ENCODE peak calls at places on chromosomes 4 and X, in five cellular contexts. One of them, this sample, is unnamed.

GRCh38 chrX:136047969-136048368 is 62.7 kb downstream of the SLC9A6 start:
- DNase-seq in Panc1: no peak
- DNase-seq in breast epithelium: no peak
- DNase-seq in ascending aorta: no peak
- DNase-seq in CD8-positive, alpha-beta T cell: no peak
- DNase-seq in this sample: no peak

GRCh38 chrX:2147928-2148327 is 352.8 kb downstream of the DHRSX start:
- DNase-seq in CD8-positive, alpha-beta T cell: no peak
- DNase-seq in breast epithelium: no peak
- DNase-seq in ascending aorta: no peak
- DNase-seq in Panc1: no peak
- DNase-seq in this sample: no peak

GRCh38 chrX:68045008-68045577 is 388.2 kb downstream of the OPHN1 start:
- DNase-seq in Panc1: no peak
- DNase-seq in CD8-positive, alpha-beta T cell: no peak
- DNase-seq in breast epithelium: no peak
- DNase-seq in ascending aorta: no peak
- DNase-seq in this sample: no peak

GRCh38 chrX:154818916-154819770 is 13.9 kb upstream of the MPP1 start:
- DNase-seq in ascending aorta: no peak
- DNase-seq in CD8-positive, alpha-beta T cell: no peak
- DNase-seq in Panc1: no peak
- DNase-seq in breast epithelium: no peak
- DNase-seq in this sample: no peak

GRCh38 chr4:3074846-3075651 is 568 bp downstream of the HTT start:
- DNase-seq in CD8-positive, alpha-beta T cell: no peak
- DNase-seq in breast epithelium: peak; percentile 65
- DNase-seq in ascending aorta: peak; percentile 39
- DNase-seq in Panc1: no peak
- DNase-seq in this sample: peak; percentile 85

GRCh38 chrX:38183577-38183976 is 37.1 kb downstream of the SRPX start:
- DNase-seq in CD8-positive, alpha-beta T cell: no peak
- DNase-seq in breast epithelium: no peak
- DNase-seq in ascending aorta: no peak
- DNase-seq in Panc1: no peak
- DNase-seq in this sample: no peak

GRCh38 chr4:12562016-12562415 is 922.1 kb downstream of the RAB28 start:
- DNase-seq in Panc1: no peak
- DNase-seq in breast epithelium: no peak
- DNase-seq in CD8-positive, alpha-beta T cell: no peak
- DNase-seq in ascending aorta: no peak
- DNase-seq in this sample: no peak

GRCh38 chrX:40806511-40807220 is 71.3 kb upstream of the MED14 start:
- DNase-seq in ascending aorta: no peak
- DNase-seq in breast epithelium: no peak
- DNase-seq in Panc1: no peak
- DNase-seq in CD8-positive, alpha-beta T cell: no peak
- DNase-seq in this sample: no peak

GRCh38 chr4:152691761-152692160 is 12.0 kb upstream of the TMEM154 start:
- DNase-seq in breast epithelium: no peak
- DNase-seq in CD8-positive, alpha-beta T cell: no peak
- DNase-seq in Panc1: no peak
- DNase-seq in ascending aorta: no peak
- DNase-seq in this sample: no peak

GRCh38 chr4:6992728-6993655 is 50.2 kb upstream of the TADA2B start:
- DNase-seq in breast epithelium: peak; percentile 55
- DNase-seq in ascending aorta: no peak
- DNase-seq in CD8-positive, alpha-beta T cell: no peak
- DNase-seq in Panc1: no peak
- DNase-seq in this sample: no peak

GRCh38 chr4:102574317-102574716 is 73.2 kb downstream of the NFKB1 start:
- DNase-seq in CD8-positive, alpha-beta T cell: no peak
- DNase-seq in ascending aorta: no peak
- DNase-seq in breast epithelium: no peak
- DNase-seq in Panc1: no peak
- DNase-seq in this sample: no peak

GRCh38 chr4:11426716-11427115 is 2.0 kb downstream of the HS3ST1 start:
- DNase-seq in Panc1: no peak
- DNase-seq in CD8-positive, alpha-beta T cell: no peak
- DNase-seq in breast epithelium: no peak
- DNase-seq in ascending aorta: no peak
- DNase-seq in this sample: no peak

GRCh38 chrX:136635235-136635634 is 12.7 kb upstream of the CD40LG start:
- DNase-seq in ascending aorta: no peak
- DNase-seq in Panc1: no peak
- DNase-seq in CD8-positive, alpha-beta T cell: no peak
- DNase-seq in breast epithelium: no peak
- DNase-seq in this sample: no peak

GRCh38 chrX:37976153-37976552 is 30.2 kb upstream of the SYTL5 start:
- DNase-seq in breast epithelium: no peak
- DNase-seq in Panc1: no peak
- DNase-seq in CD8-positive, alpha-beta T cell: no peak
- DNase-seq in ascending aorta: no peak
- DNase-seq in this sample: no peak

GRCh38 chrX:106933538-106933961 is 13.3 kb downstream of the CLDN2 start:
- DNase-seq in CD8-positive, alpha-beta T cell: no peak
- DNase-seq in ascending aorta: no peak
- DNase-seq in Panc1: no peak
- DNase-seq in breast epithelium: no peak
- DNase-seq in this sample: no peak

GRCh38 chrX:11787564-11787963 is 29.5 kb downstream of the MSL3 start:
- DNase-seq in ascending aorta: no peak
- DNase-seq in breast epithelium: no peak
- DNase-seq in Panc1: no peak
- DNase-seq in CD8-positive, alpha-beta T cell: peak; percentile 47
- DNase-seq in this sample: peak; percentile 65

GRCh38 chrX:10634681-10635161 is 14.3 kb upstream of the MID1 start:
- DNase-seq in CD8-positive, alpha-beta T cell: no peak
- DNase-seq in breast epithelium: no peak
- DNase-seq in ascending aorta: no peak
- DNase-seq in Panc1: no peak
- DNase-seq in this sample: no peak

GRCh38 chr4:8315343-8316250 is 46.0 kb downstream of the HTRA3 start:
- DNase-seq in ascending aorta: peak; percentile 11
- DNase-seq in Panc1: no peak
- DNase-seq in CD8-positive, alpha-beta T cell: no peak
- DNase-seq in breast epithelium: no peak
- DNase-seq in this sample: peak; percentile 96

GRCh38 chrX:150508461-150509367 is 59.7 kb upstream of the MTM1 start:
- DNase-seq in ascending aorta: no peak
- DNase-seq in Panc1: no peak
- DNase-seq in breast epithelium: peak; percentile 23
- DNase-seq in CD8-positive, alpha-beta T cell: no peak
- DNase-seq in this sample: no peak

GRCh38 chrX:28042826-28043564 is 61.7 kb upstream of the DCAF8L1 start:
- DNase-seq in ascending aorta: no peak
- DNase-seq in Panc1: no peak
- DNase-seq in breast epithelium: no peak
- DNase-seq in CD8-positive, alpha-beta T cell: no peak
- DNase-seq in this sample: no peak

GRCh38 chr4:40719008-40719623 is 30.6 kb upstream of the NSUN7 start:
- DNase-seq in Panc1: peak; percentile 30
- DNase-seq in breast epithelium: no peak
- DNase-seq in CD8-positive, alpha-beta T cell: no peak
- DNase-seq in ascending aorta: no peak
- DNase-seq in this sample: no peak

GRCh38 chrX:88863726-88864125 is 116.7 kb downstream of the CPXCR1 start:
- DNase-seq in Panc1: no peak
- DNase-seq in CD8-positive, alpha-beta T cell: no peak
- DNase-seq in breast epithelium: no peak
- DNase-seq in ascending aorta: no peak
- DNase-seq in this sample: peak; percentile 44

DNA sequence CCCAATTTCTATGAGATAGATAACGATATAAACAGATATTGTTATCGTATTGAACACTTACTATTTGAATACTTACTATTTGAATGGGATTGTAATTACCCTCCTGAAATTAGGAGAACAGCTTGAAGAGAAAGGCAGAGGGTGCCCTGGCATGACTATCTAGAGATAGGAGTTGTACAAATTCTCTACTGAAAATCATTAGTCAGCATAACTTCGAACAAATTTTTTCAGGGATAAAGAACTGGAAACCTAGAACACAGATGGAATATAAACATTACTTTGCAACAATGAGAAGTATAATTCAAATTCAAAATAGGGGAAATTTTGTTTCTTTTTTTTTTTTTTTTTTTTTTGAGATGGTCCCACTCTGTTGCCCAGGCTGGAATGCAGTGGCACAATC is 1096.8 kb downstream of the C4orf33 start:
- DNase-seq in breast epithelium: no peak
- DNase-seq in ascending aorta: no peak
- DNase-seq in Panc1: no peak
- DNase-seq in CD8-positive, alpha-beta T cell: no peak
- DNase-seq in this sample: no peak
- H3K9me3 ChIP-seq in breast epithelium: no peaks in the 10 kb centered on the region
- H3K9me3 ChIP-seq in ascending aorta: no peaks in the 10 kb centered on the region
- H3K9me3 ChIP-seq in Panc1: no peaks in the 10 kb centered on the region
- H3K9me3 ChIP-seq in CD8-positive, alpha-beta T cell: no peaks in the 10 kb centered on the region
- H3K9me3 ChIP-seq in this sample: peaks cover 3% of the 10 kb centered on the region

GRCh38 chr4:185956546-185956945 is 112.4 kb upstream of the TLR3 start:
- DNase-seq in ascending aorta: no peak
- DNase-seq in Panc1: no peak
- DNase-seq in CD8-positive, alpha-beta T cell: no peak
- DNase-seq in breast epithelium: no peak
- DNase-seq in this sample: no peak
- H3K27ac ChIP-seq in ascending aorta: no peak overlapping the region
- H3K27ac ChIP-seq in Panc1: no peak overlapping the region
- H3K27ac ChIP-seq in CD8-positive, alpha-beta T cell: no peak overlapping the region
- H3K27ac ChIP-seq in breast epithelium: no peak overlapping the region
- H3K27ac ChIP-seq in this sample: no peak overlapping the region

DNA sequence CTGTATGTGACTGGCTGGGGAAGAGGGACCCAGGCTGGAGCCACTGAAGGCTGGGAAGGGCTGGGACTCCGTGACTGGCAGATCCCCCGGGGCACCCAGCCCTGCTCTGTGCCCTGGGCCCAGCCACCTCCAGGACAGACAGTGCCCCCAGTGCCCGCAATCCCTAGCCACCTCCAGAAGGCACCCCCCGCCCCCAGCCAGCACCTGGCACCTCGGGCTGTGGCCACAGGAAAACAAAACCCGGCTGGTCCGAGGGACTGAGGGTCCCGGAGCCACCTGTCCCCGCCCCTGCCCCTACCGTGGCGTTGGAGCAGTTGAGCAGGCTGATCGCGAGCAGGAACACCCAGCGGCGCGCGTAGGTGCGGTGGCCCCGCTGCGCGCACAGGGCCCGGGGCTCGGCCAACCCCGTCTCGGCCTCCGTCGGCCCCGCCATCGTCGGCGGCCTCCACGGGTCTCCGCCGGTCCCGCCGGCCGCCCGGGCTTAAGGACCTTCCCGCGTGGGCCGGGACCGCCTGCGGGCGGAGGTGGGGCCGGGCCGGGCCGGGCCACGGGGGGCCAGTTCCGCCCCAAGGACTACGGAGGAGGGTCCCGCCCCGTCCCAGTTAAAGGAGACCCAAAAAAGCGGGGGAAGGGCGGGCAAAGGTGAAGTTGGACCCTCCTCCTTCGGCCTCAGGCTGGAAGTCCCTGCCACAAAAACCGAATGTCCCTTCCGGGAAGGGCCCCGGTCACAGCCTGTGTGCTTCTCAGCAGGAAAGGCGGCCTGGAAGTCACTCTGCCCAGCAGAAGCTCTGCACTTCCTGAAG is at the start of gene SLC49A3:
- DNase-seq in CD8-positive, alpha-beta T cell: no peak
- DNase-seq in ascending aorta: no peak
- DNase-seq in breast epithelium: no peak
- DNase-seq in Panc1: no peak
- DNase-seq in this sample: peak; percentile 82
- H3K4me3 ChIP-seq in CD8-positive, alpha-beta T cell: no peak within 1 kb of the TSS
- H3K4me3 ChIP-seq in ascending aorta: peak within 1 kb of the TSS; percentile 47
- H3K4me3 ChIP-seq in breast epithelium: peak within 1 kb of the TSS; percentile 62
- H3K4me3 ChIP-seq in Panc1: no peak within 1 kb of the TSS
- H3K4me3 ChIP-seq in this sample: peak within 1 kb of the TSS; percentile 51

DNA sequence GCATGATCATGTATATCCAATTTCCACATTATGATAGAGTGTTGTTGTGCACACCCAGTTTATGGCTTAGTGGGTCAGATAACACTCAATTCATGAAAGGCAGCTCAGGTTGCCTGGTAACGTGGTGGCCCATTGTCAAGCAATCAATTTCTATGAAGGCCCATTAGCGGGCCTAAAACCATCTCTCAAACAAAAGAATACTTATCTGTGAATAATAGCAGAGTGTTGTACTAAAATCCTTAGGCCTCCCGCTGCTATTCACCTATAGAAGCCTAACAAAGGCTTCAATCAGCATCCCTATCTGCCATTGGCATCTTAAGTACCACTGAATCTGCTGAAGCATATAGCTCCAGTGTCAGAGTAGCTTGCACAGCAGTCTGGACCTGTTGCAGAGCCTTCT is 849.6 kb upstream of the POU3F4 start:
- DNase-seq in Panc1: no peak
- DNase-seq in ascending aorta: no peak
- DNase-seq in breast epithelium: no peak
- DNase-seq in CD8-positive, alpha-beta T cell: no peak
- DNase-seq in this sample: no peak
- H3K9me3 ChIP-seq in Panc1: no peaks in the 10 kb centered on the region
- H3K9me3 ChIP-seq in ascending aorta: no peaks in the 10 kb centered on the region
- H3K9me3 ChIP-seq in breast epithelium: no peaks in the 10 kb centered on the region
- H3K9me3 ChIP-seq in CD8-positive, alpha-beta T cell: no peaks in the 10 kb centered on the region
- H3K9me3 ChIP-seq in this sample: no peaks in the 10 kb centered on the region

This sample was measured in kidney.